ENCODE peak calls at places on chromosomes 3 and 15, in four cellular contexts. O is psoas muscle, J is endodermal cell, K is right atrium auricular region. F is an unnamed sample.
A peak's percentile ranks its signal among the peaks of the same experiment; 100 is the strongest.

GRCh38 chr3:51712963-51713362 is 6.1 kb downstream of the GRM2 start:
- DNase-seq in K (no peak), O (no peak), J (peak; percentile 24), F (no peak)

GRCh38 chr3:120348065-120348980 is 831 bp downstream of the LRRC58 start:
- DNase-seq in J (no peak), K (no peak), O (no peak), F (peak; percentile 36)

GRCh38 chr3:58021962-58022361 is 13.7 kb downstream of the FLNB start:
- DNase-seq in K (no peak), O (no peak), J (no peak), F (no peak)

GRCh38 chr3:134757549-134758069 is 37.5 kb upstream of the EPHB1 start:
- DNase-seq in J (no peak), K (no peak), O (no peak), F (no peak)

GRCh38 chr3:188947983-188948657 is 223.7 kb upstream of the TPRG1 start:
- DNase-seq in J (peak; percentile 93), O (peak; percentile 93), K (peak; percentile 99), F (peak; percentile 94)

GRCh38 chr15:23859008-23859407 is 171.9 kb upstream of the NDN start:
- DNase-seq in K (no peak), J (no peak), O (no peak), F (no peak)

GRCh38 chr3:4945318-4945717 is 33.9 kb upstream of the BHLHE40 start:
- DNase-seq in J (no peak), K (no peak), O (no peak), F (no peak)

GRCh38 chr3:15339786-15340215 is 7.4 kb upstream of the SH3BP5 start:
- DNase-seq in K (no peak), O (no peak), J (no peak), F (peak; percentile 36)

GRCh38 chr15:50046868-50047267 is 72.2 kb downstream of the ATP8B4 start:
- DNase-seq in J (no peak), O (no peak), K (no peak), F (no peak)

GRCh38 chr3:125140011-125140813 is 72.3 kb downstream of the SLC12A8 start:
- DNase-seq in J (peak; percentile 29), O (no peak), K (no peak), F (peak; percentile 53)

GRCh38 chr3:129352650-129353588 is 74.2 kb downstream of the HMCES start:
- DNase-seq in O (no peak), J (no peak), K (no peak), F (no peak)

GRCh38 chr3:64484289-64484992 is 203.4 kb downstream of the ADAMTS9 start:
- DNase-seq in J (peak; percentile 96), K (peak; percentile 79), O (peak; percentile 74), F (peak; percentile 66)

GRCh38 chr15:99732268-99732641 is 982 bp downstream of the LYSMD4 start:
- DNase-seq in K (no peak), J (no peak), O (no peak), F (no peak)

GRCh38 chr15:74795961-74796625 is 14.2 kb downstream of the CSK start:
- DNase-seq in J (no peak), O (no peak), K (no peak), F (no peak)

GRCh38 chr15:73965730-73966103 is 26.4 kb downstream of the STOML1 start:
- DNase-seq in K (no peak), O (no peak), J (no peak), F (no peak)

GRCh38 chr15:39851505-39852082 is 68.5 kb downstream of the GPR176 start:
- DNase-seq in K (no peak), O (no peak), J (no peak), F (no peak)

GRCh38 chr3:75295013-75295412 is 369.1 kb upstream of the FRG2C start:
- DNase-seq in O (no peak), J (no peak), K (no peak), F (no peak)

GRCh38 chr15:29920515-29920914 is 98.2 kb upstream of the TJP1 start:
- DNase-seq in J (peak; percentile 73), K (no peak), O (no peak), F (peak; percentile 84)

GRCh38 chr3:52246264-52246620 is 683 bp downstream of the PPM1M start:
- DNase-seq in K (no peak), J (no peak), O (no peak), F (no peak)

GRCh38 chr3:129018271-129018670 is 17.2 kb downstream of the EFCC1 start:
- DNase-seq in K (no peak), O (no peak), J (no peak), F (no peak)

GRCh38 chr3:58482917-58483636 is 8.8 kb upstream of the KCTD6 start:
- DNase-seq in O (no peak), K (no peak), J (no peak), F (no peak)

GRCh38 chr3:152235709-152236298 is 32.9 kb upstream of the MBNL1 start:
- DNase-seq in K (no peak), J (no peak), O (no peak), F (peak; percentile 57)

GRCh38 chr3:53816430-53816829 is 29.8 kb downstream of the CHDH start:
- DNase-seq in O (no peak), K (no peak), J (no peak), F (no peak)

GRCh38 chr15:99102332-99103235 is 2.3 kb upstream of the SYNM start:
- DNase-seq in J (peak; percentile 47), O (no peak), K (peak; percentile 54), F (no peak)

GRCh38 chr3:104564045-104564643 is 802.6 kb upstream of the ALCAM start:
- DNase-seq in K (no peak), J (peak; percentile 83), O (no peak), F (no peak)

GRCh38 chr3:53170325-53171108 is 9.5 kb downstream of the PRKCD start:
- DNase-seq in O (no peak), K (no peak), J (no peak), F (no peak)

GRCh38 chr3:24151595-24151994 is 206.5 kb downstream of the NR1D2 start:
- DNase-seq in O (no peak), J (no peak), K (no peak), F (no peak)

GRCh38 chr15:76340802-76341365 is 4.3 kb downstream of the ISL2 start:
- DNase-seq in O (no peak), K (no peak), J (peak; percentile 88), F (no peak)
- TF ChIP-seq CTCF in O (peak; percentile 29), K (no peak), J (peak; percentile 72), F (no peak)

GRCh38 chr3:6220361-6220957 is 640.5 kb upstream of the GRM7 start:
- DNase-seq in O (no peak), K (no peak), J (no peak), F (no peak)
- H3K27ac ChIP-seq in O (no peak overlapping the region), K (no peak overlapping the region), J (no peak overlapping the region), F (no peak overlapping the region)

DNA sequence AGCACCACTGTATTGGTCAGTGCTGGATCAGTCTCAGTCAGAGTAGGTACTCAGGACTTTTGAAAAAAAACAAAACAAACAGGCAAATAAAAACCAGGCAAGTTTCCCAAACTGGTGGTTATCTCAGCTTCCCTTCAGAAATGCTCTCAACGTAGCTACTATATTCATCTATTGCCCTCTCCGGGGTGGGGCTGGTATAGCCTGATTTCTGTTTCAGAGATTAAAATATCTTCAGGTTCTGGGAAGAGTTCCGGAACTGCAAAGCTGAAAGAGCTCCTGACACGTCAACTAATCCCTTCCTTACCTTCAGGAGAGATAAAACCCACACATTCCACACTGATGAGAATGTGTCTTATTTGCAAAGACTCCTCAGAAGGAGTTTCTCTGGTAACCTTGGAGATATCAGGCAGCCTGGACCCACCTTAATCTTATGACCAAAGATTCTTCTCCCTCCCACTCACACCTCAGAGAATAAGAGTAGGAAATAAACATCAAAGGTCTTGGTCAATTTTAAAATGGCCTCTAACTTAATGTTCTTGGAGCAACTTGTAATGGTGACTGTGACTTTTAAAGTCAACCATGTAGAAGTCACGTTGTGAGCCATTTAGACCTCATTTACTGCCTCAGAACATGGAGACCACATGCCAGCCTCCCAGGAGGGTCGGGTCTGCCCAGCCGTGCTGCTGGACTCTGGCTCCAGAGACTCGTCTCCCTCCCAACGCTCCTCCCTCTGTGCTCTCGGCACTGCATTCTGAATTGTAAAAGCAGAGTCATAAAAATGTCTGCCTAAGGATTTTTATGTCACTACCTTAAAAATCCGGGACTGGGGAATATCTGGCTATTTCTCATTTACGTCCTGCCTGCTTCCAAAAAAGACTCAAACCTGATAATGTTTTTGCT is 53.8 kb downstream of the CDCP1 start:
- DNase-seq in O (no peak), J (peak; percentile 47), K (no peak), F (peak; percentile 90)
- TF ChIP-seq CTCF in O (no peak), J (no peak), K (no peak), F (no peak)

GRCh38 chr3:155334897-155335883 is 41.7 kb upstream of the STRIT1 start:
- DNase-seq in O (no peak), J (no peak), K (no peak), F (no peak)

GRCh38 chr3:155339052-155339451 is 45.6 kb upstream of the STRIT1 start:
- DNase-seq in J (no peak), K (no peak), O (no peak), F (no peak)

GRCh38 chr3:155334215-155334896 is 40.9 kb upstream of the STRIT1 start:
- DNase-seq in J (no peak), K (no peak), O (no peak), F (no peak)

GRCh38 chr3:155332668-155333160 is 39.2 kb upstream of the STRIT1 start:
- DNase-seq in K (no peak), O (no peak), J (no peak), F (no peak)

GRCh38 chr3:155335955-155336354 is 42.5 kb upstream of the STRIT1 start:
- DNase-seq in O (no peak), K (no peak), J (no peak), F (no peak)
- H3K27ac ChIP-seq in O (no peak overlapping the region), K (no peak overlapping the region), J (no peak overlapping the region), F (no peak overlapping the region)

DNA sequence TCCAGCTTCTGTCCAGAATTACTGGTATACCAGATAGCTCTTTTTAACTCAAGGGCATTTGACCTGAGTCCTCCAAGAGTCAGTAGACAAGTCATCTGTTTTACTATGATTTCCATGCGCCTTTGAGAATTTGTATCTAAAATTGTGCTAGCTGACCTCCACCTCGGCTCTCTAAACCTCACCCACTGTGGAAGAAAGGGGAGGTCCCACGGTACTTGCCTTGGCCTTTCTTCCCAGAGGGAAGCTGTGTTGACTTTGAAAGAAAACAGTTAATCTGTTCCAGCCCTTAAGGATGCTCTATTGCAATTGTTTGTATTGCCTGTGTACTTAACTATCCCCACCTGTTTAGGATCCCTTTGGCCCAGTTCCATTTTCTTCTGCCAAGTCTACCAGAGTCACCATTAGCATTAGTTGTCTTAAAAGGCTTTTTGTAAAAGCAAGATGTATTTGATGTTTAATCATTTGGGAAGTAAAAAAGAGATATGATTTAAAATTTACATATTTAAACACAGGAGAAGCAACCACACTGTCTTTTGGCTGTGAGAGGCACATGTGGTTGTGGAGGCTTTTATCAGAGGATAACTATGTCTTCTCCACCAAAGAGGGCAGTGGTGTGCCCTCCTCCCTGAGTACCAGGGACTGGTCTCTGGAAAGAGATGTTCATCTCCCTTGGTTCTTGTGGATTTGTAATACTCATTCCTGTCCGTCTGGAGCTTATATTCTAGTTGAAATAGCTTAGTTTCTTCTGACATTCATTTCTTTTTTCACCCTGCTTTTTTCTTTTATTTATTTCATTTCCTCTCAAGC is 88.8 kb downstream of the CRTC3 start:
- DNase-seq in J (no peak), O (no peak), K (no peak), F (no peak)
- TF ChIP-seq CTCF in J (peak; percentile 43), O (no peak), K (no peak), F (no peak)

DNA sequence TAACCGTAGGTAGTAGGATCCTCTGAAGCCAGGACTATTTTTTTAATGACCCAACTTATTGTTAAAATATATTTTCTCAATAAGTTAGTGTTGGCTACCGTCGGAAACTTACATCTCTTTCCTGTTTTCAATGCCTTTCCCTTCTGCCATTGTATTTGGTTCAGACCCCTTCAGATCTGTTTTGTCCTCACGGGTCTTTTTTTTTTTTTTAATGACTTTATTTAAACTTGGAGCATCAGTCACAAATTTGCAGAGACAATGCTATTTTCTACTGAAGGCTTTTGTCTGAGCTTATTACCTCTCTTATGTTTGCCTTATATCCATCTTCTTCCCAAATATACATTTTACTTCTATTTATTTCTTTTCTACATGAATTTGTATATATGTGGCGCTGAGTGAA is 47.6 kb downstream of the PDE8A start:
- DNase-seq in J (no peak), O (no peak), K (no peak), F (no peak)
- H3K27ac ChIP-seq in J (no peak overlapping the region), O (no peak overlapping the region), K (no peak overlapping the region), F (no peak overlapping the region)